ENCODE peak calls at places on chromosome X, in seven cellular contexts. G is skeletal muscle cell; Z is hippocampal formation; J is activated CD4-positive, CD25-positive, alpha-beta regulatory T cell; E is sciatic nerve; A is activated CD4-positive, alpha-beta T cell treated with anti-CD3 and anti-CD28 coated beads, Interleukin-2, amount 50 U/mL, for 1 hour; N is AG04449. H is an unnamed sample.

GRCh38 chrX:13581554-13581953 is 12.2 kb downstream of the EGFL6 start:
- DNase-seq in Z (no peak), E (no peak), A (no peak), J (no peak), N (no peak), G (no peak), H (no peak)

GRCh38 chrX:153797415-153798015 is 3.0 kb downstream of the SSR4 start:
- DNase-seq in N (no peak), J (no peak), Z (no peak), E (no peak), G (no peak), A (no peak), H (no peak)

GRCh38 chrX:20056704-20057103 is 60.0 kb downstream of the MAP7D2 start:
- DNase-seq in N (no peak), A (no peak), Z (no peak), G (no peak), E (no peak), J (no peak), H (no peak)

GRCh38 chrX:39458779-39459178 is 639.0 kb downstream of the BCOR start:
- DNase-seq in N (no peak), Z (no peak), E (no peak), G (no peak), J (no peak), A (no peak), H (no peak)

GRCh38 chrX:106481341-106481740 is 130.4 kb upstream of the RADX start:
- DNase-seq in E (peak; percentile 55), N (no peak), A (peak; percentile 19), Z (peak; percentile 4), G (no peak), J (no peak), H (peak; percentile 58)

GRCh38 chrX:19735244-19735643 is 152.2 kb downstream of the SH3KBP1 start:
- DNase-seq in G (no peak), Z (no peak), E (no peak), A (no peak), J (no peak), N (no peak), H (no peak)

GRCh38 chrX:10177004-10177396 is 20.2 kb downstream of the CLCN4 start:
- DNase-seq in N (no peak), J (no peak), G (no peak), E (no peak), A (no peak), Z (no peak), H (no peak)

GRCh38 chrX:13763489-13763888 is 28.9 kb downstream of the OFD1 start:
- DNase-seq in Z (peak; percentile 28), J (no peak), E (no peak), G (no peak), A (no peak), N (no peak), H (no peak)

GRCh38 chrX:120549483-120550452 is 11.0 kb downstream of the CUL4B start:
- DNase-seq in E (no peak), G (peak; percentile 83), N (peak; percentile 93), A (no peak), J (no peak), Z (no peak), H (no peak)

GRCh38 chrX:133159205-133159604 is 58.9 kb downstream of the TFDP3 start:
- DNase-seq in A (no peak), N (no peak), E (no peak), Z (no peak), G (no peak), J (no peak), H (no peak)

GRCh38 chrX:72094894-72095293 is 36.8 kb downstream of the RTL5 start:
- DNase-seq in E (no peak), Z (no peak), J (peak; percentile 26), N (no peak), A (peak; percentile 62), G (no peak), H (no peak)

GRCh38 chrX:16722481-16722880 is 3.1 kb downstream of the SYAP1 start:
- DNase-seq in G (no peak), J (no peak), E (no peak), A (no peak), N (no peak), Z (no peak), H (no peak)

GRCh38 chrX:23779025-23779424 is 3.9 kb upstream of the SAT1 start:
- DNase-seq in E (no peak), J (no peak), A (no peak), N (no peak), Z (no peak), G (peak; percentile 40), H (no peak)

GRCh38 chrX:107715331-107716044 is 60.1 kb downstream of the TSC22D3 start:
- DNase-seq in Z (no peak), J (no peak), A (peak; percentile 3), N (no peak), G (no peak), E (peak; percentile 53), H (no peak)

GRCh38 chrX:97790850-97791249 is 907.1 kb downstream of the RPA4 start:
- DNase-seq in E (no peak), N (no peak), G (no peak), Z (no peak), A (no peak), J (no peak), H (no peak)

GRCh38 chrX:108732630-108733321 is 3.6 kb downstream of the IRS4 start:
- DNase-seq in Z (no peak), E (no peak), G (no peak), A (no peak), N (no peak), J (no peak), H (no peak)

GRCh38 chrX:48741834-48742233 is 19.7 kb upstream of the GLOD5 start:
- DNase-seq in E (no peak), Z (no peak), A (no peak), N (no peak), J (no peak), G (no peak), H (no peak)

GRCh38 chrX:65637335-65637734 is 30.1 kb upstream of the MSN start:
- DNase-seq in N (no peak), A (no peak), E (no peak), G (no peak), Z (no peak), J (no peak), H (no peak)

GRCh38 chrX:118181030-118181429 is 64.4 kb upstream of the KLHL13 start:
- DNase-seq in E (no peak), Z (no peak), N (no peak), G (no peak), A (no peak), J (no peak), H (no peak)

GRCh38 chrX:97326456-97326855 is 442.7 kb downstream of the RPA4 start:
- DNase-seq in A (no peak), G (no peak), E (no peak), Z (no peak), N (no peak), J (no peak), H (no peak)

GRCh38 chrX:132444936-132445335 is 43.9 kb downstream of the MBNL3 start:
- DNase-seq in J (no peak), N (no peak), A (no peak), E (no peak), G (no peak), Z (no peak), H (no peak)

GRCh38 chrX:108699368-108699767 is 37.0 kb downstream of the IRS4 start:
- DNase-seq in G (no peak), J (no peak), Z (no peak), A (no peak), E (no peak), N (no peak), H (no peak)

GRCh38 chrX:53458082-53458481 is 23.9 kb upstream of the HSD17B10 start:
- DNase-seq in Z (no peak), J (no peak), G (no peak), N (no peak), A (no peak), E (no peak), H (no peak)

GRCh38 chrX:46849933-46850332 is 13.1 kb downstream of the RP2 start:
- DNase-seq in E (no peak), J (no peak), A (no peak), Z (no peak), G (no peak), N (no peak), H (no peak)

GRCh38 chrX:72584165-72584564 is 11.5 kb upstream of the HDAC8 start:
- DNase-seq in Z (no peak), N (no peak), A (no peak), J (no peak), E (no peak), G (no peak), H (no peak)

GRCh38 chrX:20547649-20548051 is 280.9 kb upstream of the RPS6KA3 start:
- DNase-seq in A (no peak), G (peak; percentile 45), Z (no peak), N (peak; percentile 21), J (no peak), E (no peak), H (no peak)

GRCh38 chrX:57286507-57287251 is at the start of gene FAAH2:
- DNase-seq in G (no peak), N (no peak), J (no peak), E (no peak), Z (no peak), A (peak; percentile 65), H (peak; percentile 70)

GRCh38 chrX:153688900-153689590 is 1.3 kb downstream of the SLC6A8 start:
- DNase-seq in J (no peak), A (no peak), Z (peak; percentile 63), G (no peak), E (no peak), N (no peak), H (no peak)

GRCh38 chrX:15751160-15751819 is 13.2 kb downstream of the CA5B start:
- DNase-seq in N (no peak), A (no peak), G (no peak), E (no peak), Z (no peak), J (no peak), H (no peak)

GRCh38 chrX:75156537-75156945 is 458 bp upstream of the ABCB7 start:
- DNase-seq in E (no peak), J (no peak), N (no peak), Z (peak; percentile 0), A (no peak), G (peak; percentile 13), H (no peak)

GRCh38 chrX:154595559-154595958 is 10.6 kb downstream of the CTAG1A start:
- DNase-seq in A (no peak), N (no peak), G (no peak), J (no peak), E (no peak), Z (no peak), H (no peak)

GRCh38 chrX:100409316-100410082 is 574 bp downstream of the PCDH19 start:
- DNase-seq in G (no peak), J (no peak), N (no peak), A (no peak), E (no peak), Z (no peak), H (no peak)

GRCh38 chrX:69192603-69193002 is 27.4 kb upstream of the PJA1 start:
- DNase-seq in Z (no peak), A (no peak), J (no peak), G (no peak), N (no peak), E (no peak), H (no peak)

GRCh38 chrX:47706575-47706974 is 47.6 kb upstream of the UXT start:
- DNase-seq in A (no peak), N (peak; percentile 3), J (no peak), Z (no peak), G (no peak), E (no peak), H (no peak)

GRCh38 chrX:132216806-132217202 is 2.4 kb downstream of the RAP2C start:
- DNase-seq in J (no peak), Z (no peak), G (no peak), E (no peak), A (no peak), N (no peak), H (no peak)

GRCh38 chrX:72621619-72622485 is 49.2 kb upstream of the HDAC8 start:
- DNase-seq in Z (no peak), N (no peak), A (no peak), E (no peak), J (no peak), G (no peak), H (no peak)

GRCh38 chrX:80816051-80816450 is 6.4 kb upstream of the BRWD3 start:
- DNase-seq in J (no peak), N (no peak), G (no peak), A (no peak), E (no peak), Z (no peak), H (no peak)

GRCh38 chrX:119729408-119730201 is 28.8 kb upstream of the SOWAHD start:
- DNase-seq in G (peak; percentile 47), N (peak; percentile 23), Z (peak; percentile 25), A (peak; percentile 64), J (peak; percentile 24), E (peak; percentile 72), H (peak; percentile 45)

H was measured in lung.